ENCODE peak calls at places on chromosomes 5 and 9, in six cellular contexts. B, U, D, F, V and K are unnamed samples.

GRCh38 chr5:159263569-159263905 is 447 bp downstream of the UBLCP1 start:
- DNase-seq in U (no peak), B (no peak), F (no peak), V (no peak), D (peak; percentile 20), K (no peak)

GRCh38 chr5:171388816-171389168 is 1.1 kb downstream of the NPM1 start:
- DNase-seq in D (no peak), B (peak; percentile 37), F (no peak), U (no peak), V (peak; percentile 50), K (no peak)

GRCh38 chr9:21656776-21657637 is 145.4 kb upstream of the MTAP start:
- DNase-seq in V (peak; percentile 90), F (no peak), U (no peak), D (no peak), B (no peak), K (no peak)

GRCh38 chr5:103598997-103599556 is 36.5 kb upstream of the NUDT12 start:
- DNase-seq in B (no peak), D (no peak), U (no peak), V (peak; percentile 42), F (no peak), K (no peak)

GRCh38 chr9:112009656-112010055 is 113.0 kb downstream of the UGCG start:
- DNase-seq in D (no peak), U (no peak), V (no peak), F (no peak), B (no peak), K (no peak)

GRCh38 chr5:93150311-93151012 is 430.6 kb downstream of the NR2F1-AS1 start:
- DNase-seq in F (no peak), V (peak; percentile 30), B (no peak), U (no peak), D (no peak), K (no peak)

GRCh38 chr5:55407059-55407684 is 99.4 kb downstream of the MTREX start:
- DNase-seq in V (peak; percentile 76), F (peak; percentile 22), U (peak; percentile 40), D (peak; percentile 11), B (peak; percentile 37), K (peak; percentile 21)

GRCh38 chr5:142597025-142597424 is 88.9 kb downstream of the FGF1 start:
- DNase-seq in V (no peak), D (no peak), B (no peak), U (no peak), F (no peak), K (no peak)

GRCh38 chr5:96876292-96876850 is at the start of gene ERAP2:
- DNase-seq in D (peak; percentile 78), V (peak; percentile 72), F (no peak), U (peak; percentile 25), B (no peak), K (peak; percentile 90)

GRCh38 chr5:57366744-57367143 is 115.9 kb downstream of the ACTBL2 start:
- DNase-seq in F (peak; percentile 95), V (peak; percentile 64), U (peak; percentile 11), B (no peak), D (no peak), K (no peak)

GRCh38 chr5:169029661-169030274 is 271.2 kb downstream of the SLIT3 start:
- DNase-seq in B (no peak), D (no peak), F (no peak), V (peak; percentile 51), U (no peak), K (no peak)

GRCh38 chr9:131346559-131346958 is 47.3 kb upstream of the PRRC2B start:
- DNase-seq in U (no peak), V (no peak), D (no peak), B (no peak), F (no peak), K (no peak)

GRCh38 chr9:132546148-132547051 is 36.0 kb upstream of the BARHL1 start:
- DNase-seq in F (no peak), U (peak; percentile 64), D (peak; percentile 46), B (peak; percentile 75), V (peak; percentile 31), K (no peak)

DNA sequence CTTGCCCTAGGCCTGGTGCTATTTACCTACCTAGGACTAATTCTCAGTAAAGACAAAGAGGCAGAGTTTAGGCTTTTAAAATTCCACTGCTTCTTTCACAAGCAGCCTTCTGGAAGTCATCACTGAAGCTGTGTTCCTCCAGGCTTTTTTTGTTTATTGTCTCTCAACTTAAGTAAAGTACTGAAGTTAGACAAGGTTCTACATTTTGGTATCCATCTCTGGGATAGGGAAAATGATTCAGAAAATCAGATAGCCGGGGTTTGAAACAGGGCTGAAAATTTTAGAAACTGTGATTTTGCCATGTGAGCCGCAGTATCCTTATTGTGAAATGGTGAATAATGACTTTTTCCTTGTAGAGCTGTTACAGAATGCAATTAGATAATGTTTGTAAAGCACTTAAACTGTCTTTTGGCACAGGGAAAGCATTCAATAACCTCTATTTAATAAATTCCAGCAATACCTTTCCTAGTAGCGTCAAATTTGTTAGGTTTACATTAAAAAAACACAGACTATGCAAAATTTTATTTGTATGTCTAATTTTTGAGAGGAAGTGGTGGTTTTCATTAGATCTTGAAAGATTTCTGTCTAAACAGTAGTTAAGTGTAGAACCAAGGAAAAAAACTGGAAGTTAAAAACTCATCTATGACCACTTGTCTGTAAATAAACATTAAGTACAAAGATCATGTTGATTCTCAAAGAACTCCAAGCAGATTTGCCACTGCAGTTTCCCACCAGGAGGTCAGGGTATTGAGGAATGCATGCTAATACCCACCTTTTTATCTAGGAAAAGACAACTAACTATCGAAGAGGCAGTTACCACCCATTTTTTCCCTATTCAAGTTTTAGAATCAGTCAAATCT is 2.2 kb downstream of the STOM start:
- DNase-seq in B (peak; percentile 64), F (no peak), V (peak; percentile 56), U (no peak), D (no peak), K (no peak)
- H3K4me3 ChIP-seq in B (peak overlapping the region; percentile 60), F (no peak overlapping the region), V (peak overlapping the region; percentile 79), U (peak overlapping the region; percentile 2), D (no peak overlapping the region), K (no peak overlapping the region)

GRCh38 chr5:40240111-40240510 is 439.6 kb upstream of the PTGER4 start:
- DNase-seq in F (no peak), B (no peak), U (no peak), D (no peak), V (peak; percentile 24), K (no peak)
- TF ChIP-seq EZH2phosphoT487 in F (no peak), B (no peak), U (no peak), D (no peak), V (no peak), K (no peak)

GRCh38 chr5:121199238-121199999 is 652.3 kb upstream of the FTMT start:
- DNase-seq in V (peak; percentile 76), U (peak; percentile 28), F (no peak), B (no peak), D (no peak), K (no peak)
- H3K4me3 ChIP-seq in V (peak overlapping the region; percentile 64), U (no peak overlapping the region), F (no peak overlapping the region), B (no peak overlapping the region), D (no peak overlapping the region), K (no peak overlapping the region)

GRCh38 chr9:114396558-114397218 is 8.9 kb upstream of the AKNA start:
- DNase-seq in B (peak; percentile 54), V (peak; percentile 83), U (peak; percentile 76), F (peak; percentile 7), D (peak; percentile 56), K (no peak)
- TF ChIP-seq EZH2phosphoT487 in B (no peak), V (no peak), U (no peak), F (no peak), D (no peak), K (no peak)

DNA sequence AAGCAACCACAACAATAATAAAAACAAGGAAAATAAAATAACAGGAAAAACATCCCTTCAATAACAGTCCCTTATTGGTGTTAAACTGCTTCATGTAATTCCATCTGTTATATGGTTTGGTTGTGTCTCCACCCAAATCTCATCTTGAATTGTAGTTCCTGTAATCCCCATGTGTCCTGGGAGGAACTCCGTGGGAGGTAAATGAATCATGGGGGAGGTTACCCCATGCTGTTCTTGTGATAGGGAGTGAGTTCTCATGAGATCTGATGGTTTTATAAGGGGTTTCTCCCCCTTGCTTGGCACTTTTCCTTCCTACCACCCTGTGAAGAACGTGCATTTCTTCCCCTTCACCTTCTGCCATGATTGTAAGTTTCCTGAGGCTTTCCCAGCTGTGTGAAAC is 369.8 kb downstream of the TMEM232 start:
- DNase-seq in F (no peak), B (no peak), V (peak; percentile 54), U (no peak), D (no peak), K (no peak)
- H3K4me3 ChIP-seq in F (no peak overlapping the region), B (no peak overlapping the region), V (no peak overlapping the region), U (no peak overlapping the region), D (no peak overlapping the region), K (no peak overlapping the region)

DNA sequence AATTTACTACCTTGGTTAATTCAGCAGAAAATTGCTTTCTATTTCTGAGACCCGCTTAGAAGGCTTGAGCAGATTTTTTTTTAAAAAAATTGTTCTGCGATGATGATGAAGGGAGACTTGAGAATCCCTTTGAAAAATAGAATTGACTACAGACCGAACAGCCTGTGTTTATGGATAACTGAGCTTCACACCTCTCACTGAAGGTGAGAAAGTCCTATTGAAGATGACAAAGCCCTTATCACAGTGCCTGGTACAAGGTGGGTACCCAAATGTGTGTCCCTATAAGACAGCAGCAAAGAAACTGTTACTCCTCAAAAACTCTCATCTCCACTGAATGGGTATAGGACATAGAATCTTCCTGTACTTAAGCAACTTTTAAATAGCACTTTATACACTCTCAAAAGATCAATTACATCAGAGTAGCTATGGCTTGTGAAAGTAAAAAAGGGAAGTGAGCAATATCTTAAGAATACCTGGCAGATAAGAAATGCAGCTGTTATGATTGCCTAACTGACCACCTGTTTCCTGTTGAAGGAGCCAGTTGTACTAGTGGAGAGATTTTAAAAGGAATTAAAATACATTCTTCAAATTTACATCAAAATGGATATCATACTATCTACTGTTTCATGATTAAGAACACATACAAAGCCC is 419.7 kb downstream of the CHSY3 start:
- DNase-seq in B (no peak), U (no peak), V (no peak), D (peak; percentile 93), F (no peak), K (peak; percentile 78)
- TF ChIP-seq EZH2phosphoT487 in B (no peak), U (no peak), V (no peak), D (no peak), F (no peak), K (no peak)

GRCh38 chr5:173831196-173831914 is 56.8 kb upstream of the CPEB4 start:
- DNase-seq in V (no peak), F (no peak), D (peak; percentile 50), U (no peak), B (peak; percentile 43), K (no peak)
- H3K4me3 ChIP-seq in V (no peak overlapping the region), F (no peak overlapping the region), D (no peak overlapping the region), U (no peak overlapping the region), B (no peak overlapping the region), K (no peak overlapping the region)